ENCODE peak calls at places on chromosomes 3 and 15, in four cellular contexts. V is ovary, Z is HepG2, Y is lower leg skin. W is an unnamed sample.

GRCh38 chr3:52820741-52821140 is 9.7 kb downstream of the ITIH4 start:
- DNase-seq in Y (no peak), Z (peak), V (no peak), W (peak)

GRCh38 chr3:189295089-189295488 is 123.3 kb downstream of the TPRG1 start:
- DNase-seq in Z (no peak), V (no peak), Y (no peak), W (no peak)

GRCh38 chr3:185532881-185533280 is 19.5 kb downstream of the LIPH start:
- DNase-seq in Z (no peak), Y (no peak), V (no peak), W (no peak)

GRCh38 chr15:81779181-81779580 is 266.6 kb downstream of the MEX3B start:
- DNase-seq in Z (no peak), Y (no peak), V (no peak), W (no peak)

GRCh38 chr15:70856884-70857546 is 3.1 kb upstream of the LARP6 start:
- DNase-seq in Z (no peak), V (peak), Y (peak), W (no peak)

GRCh38 chr3:114518409-114518808 is 224.6 kb downstream of the TIGIT start:
- DNase-seq in Z (no peak), V (no peak), Y (no peak), W (no peak)

GRCh38 chr15:46041907-46042306 is 407.1 kb downstream of the SQOR start:
- DNase-seq in V (no peak), Y (no peak), Z (no peak), W (no peak)

GRCh38 chr3:98574157-98574556 is 19.3 kb downstream of the CPOX start:
- DNase-seq in V (no peak), Y (no peak), Z (no peak), W (peak)

GRCh38 chr3:59101091-59101738 is 51.4 kb upstream of the CFAP20DC start:
- DNase-seq in Y (no peak), V (no peak), Z (no peak), W (no peak)

GRCh38 chr3:13583251-13584180 is 34.6 kb downstream of the FBLN2 start:
- DNase-seq in Z (no peak), Y (no peak), V (no peak), W (no peak)

GRCh38 chr15:95329362-95329761 is 1001.1 kb upstream of the NR2F2 start:
- DNase-seq in V (peak), Y (no peak), Z (no peak), W (no peak)

GRCh38 chr3:146473726-146474125 is 4.4 kb upstream of the PLSCR2 start:
- DNase-seq in V (no peak), Y (no peak), Z (no peak), W (no peak)

GRCh38 chr15:100438570-100438969 is 90.2 kb downstream of the CERS3 start:
- DNase-seq in Y (peak), Z (no peak), V (peak), W (no peak)

GRCh38 chr3:177724020-177724638 is 526.8 kb upstream of the TBL1XR1 start:
- DNase-seq in Y (peak), Z (no peak), V (peak), W (no peak)

GRCh38 chr3:131501949-131502348 is 822 bp downstream of the MRPL3 start:
- DNase-seq in V (no peak), Y (no peak), Z (peak), W (peak)

GRCh38 chr3:117200962-117201361 is 491.4 kb downstream of the TUSC7 start:
- DNase-seq in Z (no peak), V (no peak), Y (no peak), W (no peak)

GRCh38 chr15:40785814-40786213 is 16.0 kb downstream of the C15orf62 start:
- DNase-seq in Y (no peak), V (no peak), Z (no peak), W (no peak)

GRCh38 chr3:101703169-101703568 is 16.7 kb upstream of the RPL24 start:
- DNase-seq in V (no peak), Z (no peak), Y (no peak), W (no peak)

GRCh38 chr15:83320831-83321230 is 36.4 kb upstream of the BNC1 start:
- DNase-seq in Z (no peak), V (no peak), Y (no peak), W (no peak)

GRCh38 chr3:16060945-16061344 is 113.5 kb upstream of the GALNT15 start:
- DNase-seq in Z (no peak), Y (peak), V (peak), W (no peak)

GRCh38 chr3:126107203-126107939 is 23.4 kb upstream of the SLC41A3 start:
- DNase-seq in Y (peak), V (no peak), Z (no peak), W (no peak)

GRCh38 chr3:56878046-56878445 is 76.3 kb upstream of the ARHGEF3 start:
- DNase-seq in Y (no peak), V (no peak), Z (no peak), W (no peak)

GRCh38 chr3:159075302-159075701 is 273.4 kb downstream of the MFSD1 start:
- DNase-seq in Y (no peak), Z (no peak), V (no peak), W (no peak)

GRCh38 chr3:24156466-24156865 is 211.4 kb downstream of the NR1D2 start:
- DNase-seq in Y (no peak), Z (no peak), V (no peak), W (peak)

GRCh38 chr15:39195988-39196486 is 384.8 kb upstream of the THBS1 start:
- DNase-seq in Y (no peak), V (no peak), Z (no peak), W (no peak)

GRCh38 chr3:143970773-143971366 is 753 bp upstream of the DIPK2A start:
- DNase-seq in V (peak), Z (no peak), Y (peak), W (peak)

GRCh38 chr3:188286087-188286513 is 132.1 kb downstream of the LPP start:
- DNase-seq in Y (peak), Z (no peak), V (peak), W (no peak)

GRCh38 chr15:67108122-67108871 is 42.9 kb downstream of the SMAD3 start:
- DNase-seq in Z (peak), V (no peak), Y (no peak), W (no peak)

GRCh38 chr3:69411331-69411730 is 25.4 kb upstream of the FRMD4B start:
- DNase-seq in V (no peak), Y (no peak), Z (no peak), W (no peak)

GRCh38 chr3:13615019-13615528 is 66.1 kb downstream of the FBLN2 start:
- DNase-seq in Z (no peak), Y (no peak), V (no peak), W (no peak)

GRCh38 chr3:10557783-10558373 is 52.5 kb upstream of the ATP2B2 start:
- DNase-seq in V (no peak), Y (peak), Z (no peak), W (no peak)

GRCh38 chr3:173920386-173920785 is 522.8 kb downstream of the NLGN1 start:
- DNase-seq in Z (no peak), V (no peak), Y (no peak), W (no peak)

GRCh38 chr3:26437678-26438077 is 184.9 kb upstream of the LRRC3B start:
- DNase-seq in Y (no peak), V (no peak), Z (no peak), W (no peak)

DNA sequence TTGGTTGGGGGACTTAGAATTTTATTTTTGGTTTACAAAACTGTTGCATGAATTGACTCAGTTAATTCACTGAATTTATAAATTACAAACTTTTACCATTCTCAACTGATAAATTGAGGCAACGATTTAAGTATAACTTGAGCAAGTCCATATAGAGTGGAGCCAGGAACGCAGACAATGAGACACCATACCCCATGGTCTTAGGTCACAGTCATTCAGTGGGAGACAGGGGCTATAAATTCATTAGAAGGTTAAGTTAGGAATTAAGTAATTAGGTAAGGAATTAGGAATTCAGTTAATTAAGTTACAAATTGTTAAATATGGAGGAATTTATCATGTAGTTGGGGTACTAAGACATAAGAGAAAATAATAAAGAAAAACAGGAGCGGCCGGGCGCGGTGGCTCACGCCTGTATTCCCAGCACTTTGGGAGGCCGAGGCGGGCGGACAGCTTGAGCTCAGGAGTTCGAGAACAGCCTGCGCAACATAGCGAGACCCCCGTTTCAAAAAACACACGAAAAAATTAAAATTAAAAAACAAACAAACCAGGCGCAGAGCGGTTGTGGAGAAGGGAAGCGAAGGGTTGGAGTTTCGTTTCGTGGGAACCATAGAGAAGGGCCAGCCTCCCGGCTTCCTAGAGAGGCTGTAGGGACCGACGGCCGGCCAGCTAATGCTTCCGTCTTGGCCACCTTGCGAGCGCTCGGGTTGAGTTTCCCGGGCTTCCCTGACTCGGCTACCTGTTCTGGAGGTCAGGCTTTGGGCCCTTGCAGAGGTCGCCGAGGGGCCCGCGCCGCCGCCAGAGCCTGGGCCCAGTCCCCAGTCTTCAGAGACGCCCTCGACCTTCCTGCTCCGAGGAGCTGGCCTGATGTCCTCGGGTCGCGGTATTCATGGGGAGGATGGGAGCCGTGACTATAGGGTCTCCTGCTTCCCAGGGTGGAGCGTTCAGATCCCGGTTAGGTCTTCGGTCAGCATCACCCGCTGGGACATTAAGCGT is at the start of gene ZNF619:
- DNase-seq in Z (peak), Y (peak), V (peak), W (peak)
- TF ChIP-seq POLR2A in Z (peak), Y (no peak), V (no peak), W (peak)

DNA sequence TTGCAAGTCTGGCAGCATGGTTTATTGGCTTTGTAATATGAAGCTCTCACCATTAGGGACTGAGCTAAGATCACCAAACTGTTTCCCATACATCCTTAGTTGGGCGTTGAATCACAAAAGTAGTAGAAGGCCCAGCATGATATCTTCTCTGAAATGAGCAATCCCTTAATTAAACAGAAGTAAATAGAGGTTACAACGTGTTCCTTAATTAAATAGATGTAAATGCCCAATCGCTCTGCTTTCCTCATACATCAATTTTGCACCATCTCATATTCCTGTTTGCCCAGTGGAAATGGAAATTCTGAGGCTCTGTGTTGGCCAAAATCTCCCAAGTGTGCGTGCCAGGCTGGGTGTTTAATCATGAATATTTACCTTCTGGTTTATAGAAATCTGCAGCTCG is 107.5 kb upstream of the FOXB1 start:
- DNase-seq in Z (no peak), V (no peak), Y (no peak), W (no peak)
- TF ChIP-seq POLR2A in Z (no peak), V (no peak), Y (no peak), W (no peak)

GRCh38 chr15:75204340-75205063 is 2.8 kb downstream of the C15orf39 start:
- DNase-seq in V (peak), Y (peak), Z (peak), W (peak)
- TF ChIP-seq POLR2A in V (peak), Y (no peak), Z (no peak), W (no peak)

GRCh38 chr3:155270485-155271342 is 22.8 kb downstream of the STRIT1 start:
- DNase-seq in Z (no peak), Y (no peak), V (no peak), W (no peak)

GRCh38 chr3:155270063-155270462 is 23.4 kb downstream of the STRIT1 start:
- DNase-seq in Y (no peak), V (no peak), Z (no peak), W (no peak)

GRCh38 chr3:155271343-155271613 is 22.2 kb downstream of the STRIT1 start:
- DNase-seq in Y (no peak), V (no peak), Z (no peak), W (no peak)
- TF ChIP-seq POLR2A in Y (no peak), V (no peak), Z (no peak), W (no peak)

GRCh38 chr3:49717539-49718418 is 1.7 kb downstream of the AMIGO3 start:
- DNase-seq in Z (no peak), V (peak), Y (no peak), W (no peak)

GRCh38 chr3:49716691-49717538 is 2.6 kb downstream of the AMIGO3 start:
- DNase-seq in V (peak), Z (no peak), Y (peak), W (no peak)

GRCh38 chr3:49714728-49715550 is 4.5 kb downstream of the AMIGO3 start:
- DNase-seq in V (no peak), Y (no peak), Z (no peak), W (no peak)

GRCh38 chr3:49715611-49716121 is 3.8 kb downstream of the AMIGO3 start:
- DNase-seq in V (no peak), Y (no peak), Z (no peak), W (no peak)

GRCh38 chr3:49716169-49716568 is 3.3 kb downstream of the AMIGO3 start:
- DNase-seq in V (no peak), Z (no peak), Y (no peak), W (no peak)
- TF ChIP-seq POLR2A in V (no peak), Z (no peak), Y (no peak), W (no peak)

GRCh38 chr3:124032351-124032880 is 40.5 kb upstream of the ROPN1 start:
- DNase-seq in Z (no peak), Y (no peak), V (peak), W (no peak)

GRCh38 chr3:124034809-124035152 is 42.9 kb upstream of the ROPN1 start:
- DNase-seq in Z (no peak), V (no peak), Y (no peak), W (no peak)

GRCh38 chr3:124034016-124034808 is 42.3 kb upstream of the ROPN1 start:
- DNase-seq in Y (no peak), Z (no peak), V (peak), W (no peak)

GRCh38 chr3:124032881-124033359 is 41.0 kb upstream of the ROPN1 start:
- DNase-seq in Z (peak), V (peak), Y (peak), W (peak)

GRCh38 chr3:124033360-124034015 is 41.6 kb upstream of the ROPN1 start:
- DNase-seq in Y (no peak), Z (no peak), V (peak), W (no peak)
- TF ChIP-seq POLR2A in Y (no peak), Z (no peak), V (no peak), W (no peak)